ENCODE peak calls at places on chromosomes 13 and 19, in five cellular contexts. W is HTR-8/SVneo, G is NCI-H2227 treated with DMSO at 0.1 percent for 48 hours, M is H54, H is H1. E is an unnamed sample.

GRCh38 chr19:50968709-50969412 is 530 bp downstream of the KLK6 start:
- DNase-seq in G (no peak), W (no peak), H (no peak), M (no peak), E (no peak)

GRCh38 chr13:32031025-32031814 is at the start of gene FRY:
- DNase-seq in M (peak), W (peak), G (peak), H (peak), E (peak)

GRCh38 chr13:107650081-107650701 is 565.1 kb downstream of the LIG4 start:
- DNase-seq in H (peak), W (peak), G (no peak), M (peak), E (peak)

GRCh38 chr13:98821372-98822237 is 69.1 kb upstream of the SLC15A1 start:
- DNase-seq in W (no peak), M (no peak), H (no peak), G (no peak), E (no peak)

GRCh38 chr19:19062454-19063182 is 1.2 kb upstream of the SLC25A42 start:
- DNase-seq in G (no peak), H (no peak), M (peak), W (peak), E (no peak)

GRCh38 chr19:13004273-13004672 is 9.0 kb downstream of the NFIX start:
- DNase-seq in W (no peak), G (no peak), H (no peak), M (no peak), E (no peak)

GRCh38 chr13:44142911-44143665 is 230.5 kb upstream of the SERP2 start:
- DNase-seq in W (peak), H (no peak), M (peak), G (no peak), E (no peak)

GRCh38 chr19:40805258-40805868 is 6.4 kb downstream of the EGLN2 start:
- DNase-seq in H (no peak), G (no peak), W (no peak), M (no peak), E (no peak)

GRCh38 chr19:43675269-43675879 is 5.4 kb upstream of the PLAUR start:
- DNase-seq in M (peak), H (no peak), W (no peak), G (no peak), E (no peak)

GRCh38 chr13:105410602-105411001 is 1124.9 kb downstream of the EFNB2 start:
- DNase-seq in M (peak), G (peak), W (peak), H (peak), E (no peak)

GRCh38 chr19:8387688-8388611 is 2.2 kb upstream of the RAB11B start:
- DNase-seq in W (no peak), H (no peak), M (no peak), G (no peak), E (no peak)

GRCh38 chr19:15378529-15379082 is 981 bp downstream of the AKAP8 start:
- DNase-seq in M (peak), W (peak), G (no peak), H (no peak), E (peak)

GRCh38 chr19:45307361-45307760 is 15.3 kb downstream of the CKM start:
- DNase-seq in W (no peak), G (no peak), H (no peak), M (no peak), E (no peak)

GRCh38 chr13:112567161-112567862 is 20.6 kb downstream of the TUBGCP3 start:
- DNase-seq in H (no peak), M (no peak), W (no peak), G (no peak), E (no peak)

GRCh38 chr13:73146705-73147104 is 87.9 kb downstream of the KLF5 start:
- DNase-seq in W (peak), H (no peak), G (no peak), M (no peak), E (no peak)

GRCh38 chr13:59710995-59711701 is 452.6 kb downstream of the DIAPH3 start:
- DNase-seq in G (peak), M (no peak), W (no peak), H (no peak), E (no peak)

GRCh38 chr13:51793570-51794273 is 10.2 kb downstream of the DHRS12 start:
- DNase-seq in M (peak), W (peak), H (no peak), G (no peak), E (no peak)

GRCh38 chr19:49836176-49837008 is 14.6 kb upstream of the PTOV1 start:
- DNase-seq in H (no peak), M (no peak), W (no peak), G (no peak), E (no peak)

GRCh38 chr13:113639661-113640262 is 18.2 kb downstream of the ATP4B start:
- DNase-seq in W (no peak), G (no peak), H (no peak), M (no peak), E (no peak)

GRCh38 chr13:23876265-23876664 is 12.9 kb downstream of the MIPEP start:
- DNase-seq in M (no peak), W (no peak), G (no peak), H (no peak), E (no peak)

GRCh38 chr13:94192576-94192975 is 286.9 kb downstream of the DCT start:
- DNase-seq in W (no peak), H (no peak), G (peak), M (no peak), E (peak)

GRCh38 chr13:33931397-33931987 is 113.5 kb downstream of the RFC3 start:
- DNase-seq in G (no peak), H (no peak), W (no peak), M (peak), E (peak)

GRCh38 chr19:54154603-54155345 is 4.7 kb downstream of the LENG1 start:
- DNase-seq in W (no peak), M (peak), G (no peak), H (no peak), E (no peak)

GRCh38 chr19:45147835-45148676 is 12.7 kb downstream of the NKPD1 start:
- DNase-seq in G (no peak), W (no peak), H (no peak), M (no peak), E (no peak)

GRCh38 chr13:56720841-56721240 is 419.9 kb upstream of the PRR20A start:
- DNase-seq in H (no peak), G (no peak), W (no peak), M (no peak), E (no peak)

GRCh38 chr19:21709464-21709863 is 57.9 kb downstream of the ZNF100 start:
- DNase-seq in M (no peak), H (no peak), G (no peak), W (no peak), E (no peak)

GRCh38 chr19:35846038-35846668 is 6.2 kb downstream of the NPHS1 start:
- DNase-seq in H (no peak), W (no peak), G (peak), M (no peak), E (no peak)

GRCh38 chr19:47447470-47448359 is 24.0 kb downstream of the SLC8A2 start:
- DNase-seq in G (no peak), M (no peak), H (peak), W (peak), E (peak)

GRCh38 chr13:51955281-51955771 is 55.9 kb downstream of the ATP7B start:
- DNase-seq in M (no peak), G (no peak), W (no peak), H (no peak), E (no peak)

GRCh38 chr19:55698256-55698655 is 23.2 kb downstream of the EPN1 start:
- DNase-seq in W (no peak), H (no peak), M (no peak), G (no peak), E (no peak)

GRCh38 chr13:45482571-45483173 is 17.9 kb downstream of the COG3 start:
- DNase-seq in H (no peak), W (peak), G (no peak), M (no peak), E (no peak)

GRCh38 chr13:41746259-41746658 is 214.7 kb downstream of the VWA8 start:
- DNase-seq in H (no peak), M (no peak), W (peak), G (no peak), E (no peak)

GRCh38 chr19:48745208-48745995 is 1.3 kb downstream of the IZUMO1 start:
- DNase-seq in G (peak), W (peak), M (no peak), H (no peak), E (peak)

GRCh38 chr13:60134376-60134775 is 29.4 kb downstream of the DIAPH3 start:
- DNase-seq in H (no peak), W (no peak), G (no peak), M (no peak), E (no peak)